ENCODE peak calls at places on chromosome 14, in nine cellular contexts. One of them, this sample, is unnamed.

GRCh38 chr14:71686677-71687076 is 245.6 kb upstream of the RGS6 start:
- DNase-seq in fibroblast of lung: peak
- DNase-seq in fibroblast of mammary gland: peak
- DNase-seq in left lung: no peak
- DNase-seq in mammary epithelial cell: no peak
- DNase-seq in foreskin fibroblast: peak
- DNase-seq in stomach: no peak
- DNase-seq in AG04449: no peak
- DNase-seq in aorta: peak
- DNase-seq in this sample: no peak

GRCh38 chr14:104970231-104971068 is 7.7 kb downstream of the AHNAK2 start:
- DNase-seq in foreskin fibroblast: peak
- DNase-seq in left lung: peak
- DNase-seq in stomach: peak
- DNase-seq in AG04449: no peak
- DNase-seq in fibroblast of lung: peak
- DNase-seq in fibroblast of mammary gland: peak
- DNase-seq in mammary epithelial cell: peak
- DNase-seq in aorta: peak
- DNase-seq in this sample: no peak

GRCh38 chr14:67268456-67269115 is 27.4 kb downstream of the PALS1 start:
- DNase-seq in AG04449: no peak
- DNase-seq in left lung: no peak
- DNase-seq in mammary epithelial cell: no peak
- DNase-seq in stomach: no peak
- DNase-seq in foreskin fibroblast: no peak
- DNase-seq in fibroblast of mammary gland: peak
- DNase-seq in aorta: no peak
- DNase-seq in fibroblast of lung: peak
- DNase-seq in this sample: no peak

GRCh38 chr14:103378042-103378854 is 7.0 kb upstream of the MARK3 start:
- DNase-seq in foreskin fibroblast: no peak
- DNase-seq in aorta: no peak
- DNase-seq in fibroblast of mammary gland: no peak
- DNase-seq in left lung: no peak
- DNase-seq in mammary epithelial cell: no peak
- DNase-seq in AG04449: no peak
- DNase-seq in stomach: no peak
- DNase-seq in fibroblast of lung: no peak
- DNase-seq in this sample: no peak

GRCh38 chr14:78701246-78701645 is 531.1 kb downstream of the NRXN3 start:
- DNase-seq in fibroblast of mammary gland: peak
- DNase-seq in mammary epithelial cell: no peak
- DNase-seq in aorta: no peak
- DNase-seq in AG04449: peak
- DNase-seq in stomach: no peak
- DNase-seq in left lung: no peak
- DNase-seq in fibroblast of lung: peak
- DNase-seq in foreskin fibroblast: no peak
- DNase-seq in this sample: no peak

GRCh38 chr14:51242545-51243490 is 2.8 kb downstream of the TMX1 start:
- DNase-seq in AG04449: no peak
- DNase-seq in aorta: no peak
- DNase-seq in stomach: no peak
- DNase-seq in left lung: no peak
- DNase-seq in mammary epithelial cell: no peak
- DNase-seq in foreskin fibroblast: no peak
- DNase-seq in fibroblast of lung: peak
- DNase-seq in fibroblast of mammary gland: peak
- DNase-seq in this sample: no peak

GRCh38 chr14:91310620-91311283 is 66.2 kb upstream of the GPR68 start:
- DNase-seq in fibroblast of mammary gland: no peak
- DNase-seq in foreskin fibroblast: no peak
- DNase-seq in left lung: no peak
- DNase-seq in stomach: no peak
- DNase-seq in mammary epithelial cell: no peak
- DNase-seq in fibroblast of lung: no peak
- DNase-seq in AG04449: no peak
- DNase-seq in aorta: no peak
- DNase-seq in this sample: no peak

GRCh38 chr14:82642425-82642824 is 1108.8 kb upstream of the SEL1L start:
- DNase-seq in fibroblast of mammary gland: peak
- DNase-seq in foreskin fibroblast: peak
- DNase-seq in fibroblast of lung: no peak
- DNase-seq in left lung: peak
- DNase-seq in mammary epithelial cell: no peak
- DNase-seq in stomach: no peak
- DNase-seq in aorta: no peak
- DNase-seq in AG04449: no peak
- DNase-seq in this sample: peak

GRCh38 chr14:95290769-95291440 is 28.8 kb downstream of the CLMN start:
- DNase-seq in aorta: no peak
- DNase-seq in fibroblast of mammary gland: no peak
- DNase-seq in mammary epithelial cell: peak
- DNase-seq in stomach: peak
- DNase-seq in left lung: no peak
- DNase-seq in AG04449: no peak
- DNase-seq in foreskin fibroblast: no peak
- DNase-seq in fibroblast of lung: no peak
- DNase-seq in this sample: no peak

GRCh38 chr14:90136904-90137303 is 75.1 kb downstream of the KCNK13 start:
- DNase-seq in mammary epithelial cell: no peak
- DNase-seq in stomach: no peak
- DNase-seq in aorta: no peak
- DNase-seq in fibroblast of lung: peak
- DNase-seq in foreskin fibroblast: no peak
- DNase-seq in AG04449: no peak
- DNase-seq in left lung: no peak
- DNase-seq in fibroblast of mammary gland: no peak
- DNase-seq in this sample: no peak
- H3K4me3 ChIP-seq in mammary epithelial cell: no peak
- H3K4me3 ChIP-seq in stomach: no peak
- H3K4me3 ChIP-seq in aorta: no peak
- H3K4me3 ChIP-seq in fibroblast of lung: no peak
- H3K4me3 ChIP-seq in foreskin fibroblast: no peak
- H3K4me3 ChIP-seq in AG04449: no peak
- H3K4me3 ChIP-seq in left lung: no peak
- H3K4me3 ChIP-seq in fibroblast of mammary gland: no peak
- H3K4me3 ChIP-seq in this sample: no peak

GRCh38 chr14:98785578-98785977 is 486.4 kb downstream of the BCL11B start:
- DNase-seq in mammary epithelial cell: no peak
- DNase-seq in fibroblast of mammary gland: no peak
- DNase-seq in fibroblast of lung: no peak
- DNase-seq in aorta: no peak
- DNase-seq in foreskin fibroblast: no peak
- DNase-seq in AG04449: no peak
- DNase-seq in left lung: no peak
- DNase-seq in stomach: no peak
- DNase-seq in this sample: no peak

GRCh38 chr14:98786456-98786855 is 485.5 kb downstream of the BCL11B start:
- DNase-seq in left lung: no peak
- DNase-seq in fibroblast of mammary gland: no peak
- DNase-seq in AG04449: no peak
- DNase-seq in mammary epithelial cell: no peak
- DNase-seq in stomach: no peak
- DNase-seq in aorta: no peak
- DNase-seq in foreskin fibroblast: no peak
- DNase-seq in fibroblast of lung: no peak
- DNase-seq in this sample: no peak

GRCh38 chr14:98782062-98782461 is 489.9 kb downstream of the BCL11B start:
- DNase-seq in mammary epithelial cell: no peak
- DNase-seq in left lung: no peak
- DNase-seq in fibroblast of lung: no peak
- DNase-seq in fibroblast of mammary gland: no peak
- DNase-seq in foreskin fibroblast: no peak
- DNase-seq in stomach: no peak
- DNase-seq in AG04449: no peak
- DNase-seq in aorta: no peak
- DNase-seq in this sample: no peak
- H3K4me3 ChIP-seq in mammary epithelial cell: no peak
- H3K4me3 ChIP-seq in left lung: no peak
- H3K4me3 ChIP-seq in fibroblast of lung: no peak
- H3K4me3 ChIP-seq in fibroblast of mammary gland: no peak
- H3K4me3 ChIP-seq in foreskin fibroblast: no peak
- H3K4me3 ChIP-seq in stomach: no peak
- H3K4me3 ChIP-seq in AG04449: no peak
- H3K4me3 ChIP-seq in aorta: no peak
- H3K4me3 ChIP-seq in this sample: no peak

DNA sequence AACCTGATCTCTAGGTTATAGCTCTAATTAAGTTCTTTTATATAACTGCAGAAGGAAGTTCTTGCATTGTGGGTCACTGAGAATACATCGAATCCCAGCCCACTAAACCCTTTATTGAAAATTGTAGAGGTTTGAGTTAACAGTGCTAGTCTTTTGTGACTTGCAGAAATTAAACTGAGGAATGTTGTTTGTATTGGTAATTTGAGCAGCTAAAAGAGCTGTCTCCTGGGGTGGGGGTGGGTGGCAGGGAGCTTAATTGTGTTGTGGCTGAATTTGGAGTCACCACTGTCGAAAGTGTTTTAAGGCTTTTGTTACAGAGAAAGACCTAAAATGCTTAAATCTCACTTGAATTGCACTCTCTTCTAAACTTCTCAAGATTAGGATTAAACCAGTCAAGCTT is 3.2 kb upstream of the COX8C start:
- DNase-seq in fibroblast of lung: no peak
- DNase-seq in AG04449: no peak
- DNase-seq in foreskin fibroblast: no peak
- DNase-seq in mammary epithelial cell: no peak
- DNase-seq in left lung: no peak
- DNase-seq in aorta: no peak
- DNase-seq in fibroblast of mammary gland: no peak
- DNase-seq in stomach: no peak
- DNase-seq in this sample: no peak
- H3K4me3 ChIP-seq in fibroblast of lung: no peak
- H3K4me3 ChIP-seq in AG04449: no peak
- H3K4me3 ChIP-seq in foreskin fibroblast: no peak
- H3K4me3 ChIP-seq in mammary epithelial cell: no peak
- H3K4me3 ChIP-seq in left lung: no peak
- H3K4me3 ChIP-seq in aorta: no peak
- H3K4me3 ChIP-seq in fibroblast of mammary gland: no peak
- H3K4me3 ChIP-seq in stomach: no peak
- H3K4me3 ChIP-seq in this sample: no peak

GRCh38 chr14:20455355-20456300 is 602 bp downstream of the APEX1 start:
- DNase-seq in fibroblast of mammary gland: peak
- DNase-seq in fibroblast of lung: peak
- DNase-seq in mammary epithelial cell: peak
- DNase-seq in foreskin fibroblast: peak
- DNase-seq in aorta: peak
- DNase-seq in stomach: peak
- DNase-seq in left lung: no peak
- DNase-seq in AG04449: peak
- DNase-seq in this sample: peak

GRCh38 chr14:20458031-20458789 is 3.0 kb downstream of the PIP4P1 start:
- DNase-seq in foreskin fibroblast: no peak
- DNase-seq in left lung: no peak
- DNase-seq in AG04449: no peak
- DNase-seq in stomach: no peak
- DNase-seq in fibroblast of mammary gland: no peak
- DNase-seq in aorta: peak
- DNase-seq in mammary epithelial cell: no peak
- DNase-seq in fibroblast of lung: no peak
- DNase-seq in this sample: no peak

GRCh38 chr14:20454359-20454644 is 310 bp downstream of the OSGEP start:
- DNase-seq in fibroblast of lung: peak
- DNase-seq in stomach: peak
- DNase-seq in aorta: peak
- DNase-seq in AG04449: no peak
- DNase-seq in foreskin fibroblast: peak
- DNase-seq in left lung: no peak
- DNase-seq in mammary epithelial cell: no peak
- DNase-seq in fibroblast of mammary gland: peak
- DNase-seq in this sample: peak

GRCh38 chr14:20454645-20455354 is at the start of the genes APEX1 and OSGEP:
- DNase-seq in left lung: peak
- DNase-seq in AG04449: peak
- DNase-seq in fibroblast of mammary gland: peak
- DNase-seq in foreskin fibroblast: peak
- DNase-seq in stomach: peak
- DNase-seq in aorta: peak
- DNase-seq in mammary epithelial cell: peak
- DNase-seq in fibroblast of lung: peak
- DNase-seq in this sample: peak

DNA sequence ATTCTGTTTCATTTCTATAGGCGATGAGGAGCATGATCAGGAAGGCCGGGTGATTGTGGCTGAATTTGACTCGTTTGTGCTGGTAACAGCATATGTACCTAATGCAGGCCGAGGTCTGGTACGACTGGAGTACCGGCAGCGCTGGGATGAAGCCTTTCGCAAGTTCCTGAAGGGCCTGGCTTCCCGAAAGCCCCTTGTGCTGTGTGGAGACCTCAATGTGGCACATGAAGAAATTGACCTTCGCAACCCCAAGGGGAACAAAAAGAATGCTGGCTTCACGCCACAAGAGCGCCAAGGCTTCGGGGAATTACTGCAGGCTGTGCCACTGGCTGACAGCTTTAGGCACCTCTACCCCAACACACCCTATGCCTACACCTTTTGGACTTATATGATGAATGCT is 1.9 kb downstream of the APEX1 start:
- DNase-seq in mammary epithelial cell: no peak
- DNase-seq in aorta: peak
- DNase-seq in stomach: no peak
- DNase-seq in foreskin fibroblast: no peak
- DNase-seq in left lung: no peak
- DNase-seq in fibroblast of mammary gland: no peak
- DNase-seq in fibroblast of lung: no peak
- DNase-seq in AG04449: no peak
- DNase-seq in this sample: no peak
- H3K4me3 ChIP-seq in mammary epithelial cell: no peak
- H3K4me3 ChIP-seq in aorta: no peak
- H3K4me3 ChIP-seq in stomach: peak
- H3K4me3 ChIP-seq in foreskin fibroblast: no peak
- H3K4me3 ChIP-seq in left lung: no peak
- H3K4me3 ChIP-seq in fibroblast of mammary gland: no peak
- H3K4me3 ChIP-seq in fibroblast of lung: no peak
- H3K4me3 ChIP-seq in AG04449: no peak
- H3K4me3 ChIP-seq in this sample: no peak

DNA sequence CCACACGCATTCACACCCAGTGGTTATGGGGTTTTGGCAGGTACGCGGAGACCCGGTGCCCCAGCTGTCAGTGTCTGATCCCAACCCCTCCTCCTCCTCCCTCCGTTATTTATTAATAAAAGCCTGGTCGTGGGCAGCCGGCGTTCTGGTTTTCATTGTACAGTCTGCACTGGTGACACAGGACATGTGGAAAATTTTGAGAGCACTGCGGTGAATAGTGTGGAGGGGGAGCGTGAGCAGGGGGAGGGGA is 11.5 kb upstream of the IRF2BPL start:
- DNase-seq in AG04449: no peak
- DNase-seq in fibroblast of lung: no peak
- DNase-seq in stomach: no peak
- DNase-seq in foreskin fibroblast: no peak
- DNase-seq in aorta: no peak
- DNase-seq in mammary epithelial cell: no peak
- DNase-seq in fibroblast of mammary gland: no peak
- DNase-seq in left lung: no peak
- DNase-seq in this sample: no peak
- H3K4me3 ChIP-seq in AG04449: peak
- H3K4me3 ChIP-seq in fibroblast of lung: peak
- H3K4me3 ChIP-seq in stomach: peak
- H3K4me3 ChIP-seq in foreskin fibroblast: peak
- H3K4me3 ChIP-seq in aorta: peak
- H3K4me3 ChIP-seq in mammary epithelial cell: peak
- H3K4me3 ChIP-seq in fibroblast of mammary gland: peak
- H3K4me3 ChIP-seq in left lung: no peak
- H3K4me3 ChIP-seq in this sample: peak